ENCODE peak calls at places on chromosomes 4 and X, in ten cellular contexts. One of them, this sample, is unnamed.

GRCh38 chr4:8267077-8267476 is 2.5 kb upstream of the HTRA3 start:
- DNase-seq in tibial nerve: peak; percentile 52
- DNase-seq in transverse colon: peak; percentile 67
- DNase-seq in aorta: peak; percentile 76
- DNase-seq in kidney: no peak
- DNase-seq in MM.1S: peak; percentile 42
- DNase-seq in heart left ventricle: peak; percentile 78
- DNase-seq in heart right ventricle: peak; percentile 78
- DNase-seq in mammary epithelial cell: no peak
- DNase-seq in PC-3: peak; percentile 68
- DNase-seq in this sample: no peak

GRCh38 chr4:38109896-38110295 is 149.7 kb downstream of the PTTG2 start:
- DNase-seq in tibial nerve: no peak
- DNase-seq in transverse colon: no peak
- DNase-seq in aorta: no peak
- DNase-seq in kidney: no peak
- DNase-seq in MM.1S: no peak
- DNase-seq in heart left ventricle: no peak
- DNase-seq in heart right ventricle: no peak
- DNase-seq in mammary epithelial cell: no peak
- DNase-seq in PC-3: no peak
- DNase-seq in this sample: no peak

GRCh38 chr4:3192827-3193226 is 56.1 kb upstream of the MSANTD1 start:
- DNase-seq in tibial nerve: no peak
- DNase-seq in transverse colon: no peak
- DNase-seq in aorta: no peak
- DNase-seq in kidney: no peak
- DNase-seq in MM.1S: no peak
- DNase-seq in heart left ventricle: no peak
- DNase-seq in heart right ventricle: no peak
- DNase-seq in mammary epithelial cell: no peak
- DNase-seq in PC-3: no peak
- DNase-seq in this sample: no peak

GRCh38 chr4:140238353-140239041 is 84.5 kb upstream of the MAML3 start:
- DNase-seq in tibial nerve: peak; percentile 88
- DNase-seq in transverse colon: peak; percentile 84
- DNase-seq in aorta: peak; percentile 95
- DNase-seq in kidney: peak; percentile 96
- DNase-seq in MM.1S: no peak
- DNase-seq in heart left ventricle: peak; percentile 86
- DNase-seq in heart right ventricle: peak; percentile 87
- DNase-seq in mammary epithelial cell: peak; percentile 46
- DNase-seq in PC-3: no peak
- DNase-seq in this sample: no peak

GRCh38 chrX:18291006-18291545 is 63.4 kb downstream of the SCML2 start:
- DNase-seq in tibial nerve: no peak
- DNase-seq in transverse colon: no peak
- DNase-seq in aorta: no peak
- DNase-seq in kidney: no peak
- DNase-seq in MM.1S: no peak
- DNase-seq in heart left ventricle: no peak
- DNase-seq in heart right ventricle: no peak
- DNase-seq in mammary epithelial cell: no peak
- DNase-seq in PC-3: no peak
- DNase-seq in this sample: no peak

GRCh38 chr4:80215449-80216052 is 18.2 kb downstream of the PRDM8 start:
- DNase-seq in tibial nerve: no peak
- DNase-seq in transverse colon: no peak
- DNase-seq in aorta: no peak
- DNase-seq in kidney: no peak
- DNase-seq in MM.1S: peak; percentile 23
- DNase-seq in heart left ventricle: no peak
- DNase-seq in heart right ventricle: no peak
- DNase-seq in mammary epithelial cell: no peak
- DNase-seq in PC-3: peak; percentile 50
- DNase-seq in this sample: no peak

GRCh38 chrX:20637351-20637750 is 370.6 kb upstream of the RPS6KA3 start:
- DNase-seq in tibial nerve: no peak
- DNase-seq in transverse colon: no peak
- DNase-seq in aorta: no peak
- DNase-seq in kidney: no peak
- DNase-seq in MM.1S: no peak
- DNase-seq in heart left ventricle: no peak
- DNase-seq in heart right ventricle: no peak
- DNase-seq in mammary epithelial cell: no peak
- DNase-seq in PC-3: no peak
- DNase-seq in this sample: no peak

GRCh38 chrX:39814391-39814790 is 283.4 kb downstream of the BCOR start:
- DNase-seq in tibial nerve: no peak
- DNase-seq in transverse colon: peak; percentile 27
- DNase-seq in aorta: no peak
- DNase-seq in kidney: no peak
- DNase-seq in MM.1S: peak; percentile 22
- DNase-seq in heart left ventricle: no peak
- DNase-seq in heart right ventricle: no peak
- DNase-seq in mammary epithelial cell: no peak
- DNase-seq in PC-3: peak; percentile 38
- DNase-seq in this sample: peak; percentile 18

GRCh38 chr4:152235718-152236117 is 300.2 kb downstream of the FBXW7 start:
- DNase-seq in tibial nerve: no peak
- DNase-seq in transverse colon: no peak
- DNase-seq in aorta: no peak
- DNase-seq in kidney: no peak
- DNase-seq in MM.1S: no peak
- DNase-seq in heart left ventricle: no peak
- DNase-seq in heart right ventricle: no peak
- DNase-seq in mammary epithelial cell: no peak
- DNase-seq in PC-3: no peak
- DNase-seq in this sample: no peak

GRCh38 chr4:143399113-143399949 is 62.7 kb downstream of the GAB1 start:
- DNase-seq in tibial nerve: no peak
- DNase-seq in transverse colon: no peak
- DNase-seq in aorta: no peak
- DNase-seq in kidney: no peak
- DNase-seq in MM.1S: peak; percentile 48
- DNase-seq in heart left ventricle: no peak
- DNase-seq in heart right ventricle: no peak
- DNase-seq in mammary epithelial cell: peak; percentile 17
- DNase-seq in PC-3: peak; percentile 75
- DNase-seq in this sample: no peak

GRCh38 chrX:9604111-9604907 is 139.5 kb downstream of the TBL1X start:
- DNase-seq in tibial nerve: peak; percentile 18
- DNase-seq in transverse colon: no peak
- DNase-seq in aorta: peak; percentile 73
- DNase-seq in kidney: peak; percentile 93
- DNase-seq in MM.1S: no peak
- DNase-seq in heart left ventricle: peak; percentile 52
- DNase-seq in heart right ventricle: peak; percentile 46
- DNase-seq in mammary epithelial cell: no peak
- DNase-seq in PC-3: no peak
- DNase-seq in this sample: no peak

GRCh38 chr4:186149872-186150271 is 41.5 kb upstream of the CYP4V2 start:
- DNase-seq in tibial nerve: peak; percentile 28
- DNase-seq in transverse colon: peak; percentile 45
- DNase-seq in aorta: peak; percentile 62
- DNase-seq in kidney: peak; percentile 87
- DNase-seq in MM.1S: no peak
- DNase-seq in heart left ventricle: peak; percentile 60
- DNase-seq in heart right ventricle: peak; percentile 82
- DNase-seq in mammary epithelial cell: no peak
- DNase-seq in PC-3: peak; percentile 39
- DNase-seq in this sample: no peak
- H3K4me3 ChIP-seq in tibial nerve: no peak overlapping the region
- H3K4me3 ChIP-seq in transverse colon: no peak overlapping the region
- H3K4me3 ChIP-seq in aorta: no peak overlapping the region
- H3K4me3 ChIP-seq in kidney: peak overlapping the region; percentile 48
- H3K4me3 ChIP-seq in MM.1S: no peak overlapping the region
- H3K4me3 ChIP-seq in heart left ventricle: peak overlapping the region; percentile 46
- H3K4me3 ChIP-seq in heart right ventricle: peak overlapping the region; percentile 36
- H3K4me3 ChIP-seq in mammary epithelial cell: no peak overlapping the region
- H3K4me3 ChIP-seq in PC-3: no peak overlapping the region
- H3K4me3 ChIP-seq in this sample: no peak overlapping the region

GRCh38 chrX:145821291-145821897 is 3.8 kb downstream of the SLITRK2 start:
- DNase-seq in tibial nerve: no peak
- DNase-seq in transverse colon: no peak
- DNase-seq in aorta: peak; percentile 46
- DNase-seq in kidney: peak; percentile 55
- DNase-seq in MM.1S: no peak
- DNase-seq in heart left ventricle: no peak
- DNase-seq in heart right ventricle: no peak
- DNase-seq in mammary epithelial cell: no peak
- DNase-seq in PC-3: no peak
- DNase-seq in this sample: no peak
- H3K27ac ChIP-seq in tibial nerve: peak overlapping the region; percentile 52
- H3K27ac ChIP-seq in transverse colon: no peak overlapping the region
- H3K27ac ChIP-seq in aorta: no peak overlapping the region
- H3K27ac ChIP-seq in kidney: no peak overlapping the region
- H3K27ac ChIP-seq in MM.1S: no peak overlapping the region
- H3K27ac ChIP-seq in heart left ventricle: no peak overlapping the region
- H3K27ac ChIP-seq in heart right ventricle: no peak overlapping the region
- H3K27ac ChIP-seq in mammary epithelial cell: no peak overlapping the region
- H3K27ac ChIP-seq in PC-3: no peak overlapping the region
- H3K27ac ChIP-seq in this sample: no peak overlapping the region

DNA sequence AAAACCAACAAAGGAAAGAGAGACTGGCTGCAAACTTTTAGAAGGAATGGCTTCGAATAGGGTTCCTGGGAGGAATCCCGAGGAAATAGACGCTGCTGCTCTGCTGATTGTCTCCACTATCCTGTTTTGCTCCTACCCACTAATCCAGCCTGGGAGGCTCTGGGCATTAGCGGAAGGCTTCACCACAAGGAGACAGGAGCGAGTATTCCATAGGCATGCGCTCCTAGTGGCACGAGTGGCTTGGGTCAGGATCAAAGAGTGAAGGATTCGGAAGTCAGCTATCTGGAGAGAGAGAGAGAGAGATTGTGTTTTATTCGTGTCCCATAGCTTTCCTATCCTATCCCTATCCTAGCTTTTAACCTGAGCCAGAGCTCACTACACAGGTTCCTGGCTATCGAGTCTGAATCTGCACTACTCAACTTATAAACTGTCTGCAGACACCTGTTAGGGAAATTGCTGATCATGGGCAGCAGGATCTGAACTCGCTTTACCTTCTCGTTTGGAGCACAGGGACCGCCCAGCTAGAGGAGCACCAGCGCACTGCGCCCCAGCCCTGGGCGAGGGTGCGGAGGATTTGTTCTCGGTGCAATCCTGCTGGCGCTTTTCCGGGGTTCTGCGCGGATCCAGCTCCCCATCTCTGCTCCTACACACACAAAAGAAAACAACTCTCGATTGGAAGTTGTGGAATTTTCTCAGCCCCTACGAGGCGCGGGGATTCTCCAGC is 740 bp upstream of the NPY2R start:
- DNase-seq in tibial nerve: no peak
- DNase-seq in transverse colon: peak; percentile 7
- DNase-seq in aorta: no peak
- DNase-seq in kidney: no peak
- DNase-seq in MM.1S: no peak
- DNase-seq in heart left ventricle: no peak
- DNase-seq in heart right ventricle: no peak
- DNase-seq in mammary epithelial cell: peak; percentile 1
- DNase-seq in PC-3: peak; percentile 64
- DNase-seq in this sample: no peak
- H3K4me3 ChIP-seq in tibial nerve: no peak overlapping the region
- H3K4me3 ChIP-seq in transverse colon: no peak overlapping the region
- H3K4me3 ChIP-seq in aorta: no peak overlapping the region
- H3K4me3 ChIP-seq in kidney: peak overlapping the region; percentile 47
- H3K4me3 ChIP-seq in MM.1S: no peak overlapping the region
- H3K4me3 ChIP-seq in heart left ventricle: peak overlapping the region; percentile 22
- H3K4me3 ChIP-seq in heart right ventricle: peak overlapping the region; percentile 26
- H3K4me3 ChIP-seq in mammary epithelial cell: no peak overlapping the region
- H3K4me3 ChIP-seq in PC-3: peak overlapping the region; percentile 68
- H3K4me3 ChIP-seq in this sample: peak overlapping the region; percentile 31

GRCh38 chr4:111228396-111228795 is 605.5 kb upstream of the PITX2 start:
- DNase-seq in tibial nerve: no peak
- DNase-seq in transverse colon: no peak
- DNase-seq in aorta: no peak
- DNase-seq in kidney: no peak
- DNase-seq in MM.1S: no peak
- DNase-seq in heart left ventricle: no peak
- DNase-seq in heart right ventricle: no peak
- DNase-seq in mammary epithelial cell: no peak
- DNase-seq in PC-3: no peak
- DNase-seq in this sample: no peak
- H3K27ac ChIP-seq in tibial nerve: no peak overlapping the region
- H3K27ac ChIP-seq in transverse colon: no peak overlapping the region
- H3K27ac ChIP-seq in aorta: no peak overlapping the region
- H3K27ac ChIP-seq in kidney: no peak overlapping the region
- H3K27ac ChIP-seq in MM.1S: no peak overlapping the region
- H3K27ac ChIP-seq in heart left ventricle: no peak overlapping the region
- H3K27ac ChIP-seq in heart right ventricle: no peak overlapping the region
- H3K27ac ChIP-seq in mammary epithelial cell: no peak overlapping the region
- H3K27ac ChIP-seq in PC-3: no peak overlapping the region
- H3K27ac ChIP-seq in this sample: no peak overlapping the region

GRCh38 chr4:772118-772517 is 53.8 kb downstream of the CPLX1 start:
- DNase-seq in tibial nerve: no peak
- DNase-seq in transverse colon: no peak
- DNase-seq in aorta: no peak
- DNase-seq in kidney: no peak
- DNase-seq in MM.1S: no peak
- DNase-seq in heart left ventricle: no peak
- DNase-seq in heart right ventricle: no peak
- DNase-seq in mammary epithelial cell: no peak
- DNase-seq in PC-3: no peak
- DNase-seq in this sample: no peak

GRCh38 chr4:771464-771863 is 54.5 kb downstream of the CPLX1 start:
- DNase-seq in tibial nerve: no peak
- DNase-seq in transverse colon: no peak
- DNase-seq in aorta: no peak
- DNase-seq in kidney: peak; percentile 43
- DNase-seq in MM.1S: no peak
- DNase-seq in heart left ventricle: no peak
- DNase-seq in heart right ventricle: no peak
- DNase-seq in mammary epithelial cell: no peak
- DNase-seq in PC-3: no peak
- DNase-seq in this sample: no peak

GRCh38 chr4:770022-770421 is 55.9 kb downstream of the CPLX1 start:
- DNase-seq in tibial nerve: no peak
- DNase-seq in transverse colon: no peak
- DNase-seq in aorta: no peak
- DNase-seq in kidney: peak; percentile 30
- DNase-seq in MM.1S: no peak
- DNase-seq in heart left ventricle: no peak
- DNase-seq in heart right ventricle: no peak
- DNase-seq in mammary epithelial cell: no peak
- DNase-seq in PC-3: no peak
- DNase-seq in this sample: no peak

GRCh38 chr4:772776-773175 is 53.2 kb downstream of the CPLX1 start:
- DNase-seq in tibial nerve: no peak
- DNase-seq in transverse colon: no peak
- DNase-seq in aorta: no peak
- DNase-seq in kidney: no peak
- DNase-seq in MM.1S: no peak
- DNase-seq in heart left ventricle: no peak
- DNase-seq in heart right ventricle: no peak
- DNase-seq in mammary epithelial cell: no peak
- DNase-seq in PC-3: no peak
- DNase-seq in this sample: no peak

DNA sequence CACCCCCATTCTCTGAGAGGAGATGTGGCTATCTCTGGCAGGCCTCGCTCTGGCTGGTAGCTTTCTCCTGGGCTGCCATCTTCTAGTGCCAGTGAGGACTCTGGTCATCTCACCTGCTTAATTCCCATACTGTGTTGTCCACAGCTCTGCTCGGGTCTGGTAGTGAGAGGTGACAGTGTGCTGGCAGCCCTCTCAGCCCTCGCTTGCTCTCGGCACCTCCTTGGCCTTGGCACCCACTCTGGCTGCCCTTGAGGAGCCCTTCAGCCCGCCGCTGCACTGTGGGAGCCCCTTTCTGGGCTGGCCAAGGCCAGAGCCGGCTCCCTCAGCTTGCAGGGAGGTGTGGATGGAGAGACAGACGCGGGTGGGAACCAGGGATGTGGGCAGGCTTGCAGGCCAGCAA is 52.7 kb downstream of the CPLX1 start:
- DNase-seq in tibial nerve: no peak
- DNase-seq in transverse colon: no peak
- DNase-seq in aorta: no peak
- DNase-seq in kidney: no peak
- DNase-seq in MM.1S: no peak
- DNase-seq in heart left ventricle: no peak
- DNase-seq in heart right ventricle: no peak
- DNase-seq in mammary epithelial cell: no peak
- DNase-seq in PC-3: no peak
- DNase-seq in this sample: no peak
- H3K4me3 ChIP-seq in tibial nerve: no peak overlapping the region
- H3K4me3 ChIP-seq in transverse colon: no peak overlapping the region
- H3K4me3 ChIP-seq in aorta: no peak overlapping the region
- H3K4me3 ChIP-seq in kidney: no peak overlapping the region
- H3K4me3 ChIP-seq in MM.1S: no peak overlapping the region
- H3K4me3 ChIP-seq in heart left ventricle: no peak overlapping the region
- H3K4me3 ChIP-seq in heart right ventricle: no peak overlapping the region
- H3K4me3 ChIP-seq in mammary epithelial cell: no peak overlapping the region
- H3K4me3 ChIP-seq in PC-3: no peak overlapping the region
- H3K4me3 ChIP-seq in this sample: no peak overlapping the region

This sample was measured in spleen.